ENCODE peak calls at places on chromosomes 16 and 17, in six cellular contexts. One of them, this sample, is unnamed.
A peak's percentile ranks its signal among the peaks of the same experiment; 100 is the strongest.

GRCh38 chr16:80263181-80263823 is 277.5 kb upstream of the DYNLRB2 start:
- DNase-seq in brain microvascular endothelial cell: no peak
- DNase-seq in amniotic stem cell: no peak
- DNase-seq in AML-193: no peak
- DNase-seq in LNCaP clone FGC: peak; percentile 11
- DNase-seq in PC-3: no peak
- DNase-seq in this sample: no peak

GRCh38 chr16:19689342-19689741 is 28.7 kb downstream of the KNOP1 start:
- DNase-seq in brain microvascular endothelial cell: no peak
- DNase-seq in amniotic stem cell: no peak
- DNase-seq in AML-193: no peak
- DNase-seq in LNCaP clone FGC: no peak
- DNase-seq in PC-3: no peak
- DNase-seq in this sample: no peak

GRCh38 chr16:20902426-20902825 is 1.9 kb downstream of the LYRM1 start:
- DNase-seq in brain microvascular endothelial cell: no peak
- DNase-seq in amniotic stem cell: no peak
- DNase-seq in AML-193: no peak
- DNase-seq in LNCaP clone FGC: no peak
- DNase-seq in PC-3: no peak
- DNase-seq in this sample: no peak

GRCh38 chr16:71896688-71897368 is 1.5 kb downstream of the IST1 start:
- DNase-seq in brain microvascular endothelial cell: no peak
- DNase-seq in amniotic stem cell: no peak
- DNase-seq in AML-193: no peak
- DNase-seq in LNCaP clone FGC: no peak
- DNase-seq in PC-3: no peak
- DNase-seq in this sample: no peak

GRCh38 chr17:61456688-61457225 is 4.5 kb downstream of the TBX4 start:
- DNase-seq in brain microvascular endothelial cell: no peak
- DNase-seq in amniotic stem cell: no peak
- DNase-seq in AML-193: no peak
- DNase-seq in LNCaP clone FGC: no peak
- DNase-seq in PC-3: no peak
- DNase-seq in this sample: no peak

GRCh38 chr16:12092347-12092882 is 115.9 kb downstream of the SNX29 start:
- DNase-seq in brain microvascular endothelial cell: peak; percentile 65
- DNase-seq in amniotic stem cell: no peak
- DNase-seq in AML-193: no peak
- DNase-seq in LNCaP clone FGC: no peak
- DNase-seq in PC-3: peak; percentile 48
- DNase-seq in this sample: peak; percentile 86

GRCh38 chr17:41061969-41062368 is 2.1 kb upstream of the KRTAP2-3 start:
- DNase-seq in brain microvascular endothelial cell: peak; percentile 75
- DNase-seq in amniotic stem cell: peak; percentile 61
- DNase-seq in AML-193: no peak
- DNase-seq in LNCaP clone FGC: no peak
- DNase-seq in PC-3: peak; percentile 54
- DNase-seq in this sample: peak; percentile 90

GRCh38 chr17:68776451-68776850 is 175.3 kb upstream of the FAM20A start:
- DNase-seq in brain microvascular endothelial cell: no peak
- DNase-seq in amniotic stem cell: no peak
- DNase-seq in AML-193: no peak
- DNase-seq in LNCaP clone FGC: no peak
- DNase-seq in PC-3: no peak
- DNase-seq in this sample: no peak

GRCh38 chr16:3980311-3981111 is 100.0 kb upstream of the CREBBP start:
- DNase-seq in brain microvascular endothelial cell: peak; percentile 24
- DNase-seq in amniotic stem cell: peak; percentile 42
- DNase-seq in AML-193: no peak
- DNase-seq in LNCaP clone FGC: no peak
- DNase-seq in PC-3: peak; percentile 30
- DNase-seq in this sample: no peak

GRCh38 chr16:52076332-52077115 is 470.4 kb downstream of the TOX3 start:
- DNase-seq in brain microvascular endothelial cell: no peak
- DNase-seq in amniotic stem cell: no peak
- DNase-seq in AML-193: no peak
- DNase-seq in LNCaP clone FGC: no peak
- DNase-seq in PC-3: no peak
- DNase-seq in this sample: no peak